ENCODE peak calls at places on chromosomes 4 and X, in five cellular contexts. D, H, K, A and T are unnamed samples.

GRCh38 chrX:13007519-13008188 is 32.7 kb downstream of the TMSB4X start:
- DNase-seq in D (no peak), H (no peak), K (no peak), A (no peak), T (no peak)

GRCh38 chr4:112206431-112206830 is 25.2 kb upstream of the AP1AR start:
- DNase-seq in A (no peak), K (no peak), H (no peak), D (no peak), T (no peak)

GRCh38 chr4:38574559-38575333 is 89.3 kb upstream of the KLF3 start:
- DNase-seq in A (no peak), D (no peak), K (no peak), H (peak), T (no peak)

GRCh38 chrX:11480626-11481025 is 185.1 kb downstream of the ARHGAP6 start:
- DNase-seq in D (no peak), H (no peak), K (no peak), A (no peak), T (no peak)

GRCh38 chr4:168321006-168321405 is 2.5 kb upstream of the DDX60 start:
- DNase-seq in A (no peak), K (no peak), D (no peak), H (no peak), T (no peak)

GRCh38 chr4:26015133-26015651 is 101.2 kb downstream of the SMIM20 start:
- DNase-seq in H (no peak), K (no peak), D (no peak), A (no peak), T (no peak)

GRCh38 chrX:19174401-19175025 is 52.2 kb upstream of the ADGRG2 start:
- DNase-seq in K (no peak), H (no peak), D (peak), A (no peak), T (no peak)

GRCh38 chrX:12309733-12310054 is 171.4 kb downstream of the FRMPD4 start:
- DNase-seq in K (no peak), H (no peak), D (no peak), A (peak), T (no peak)

GRCh38 chrX:153460826-153461225 is 9.6 kb downstream of the HAUS7 start:
- DNase-seq in D (peak), A (peak), H (peak), K (peak), T (no peak)

GRCh38 chr4:128322986-128323385 is 35.4 kb upstream of the PGRMC2 start:
- DNase-seq in A (no peak), H (no peak), D (peak), K (no peak), T (no peak)

GRCh38 chrX:124557976-124558375 is 211.6 kb downstream of the SH2D1A start:
- DNase-seq in A (no peak), H (no peak), K (no peak), D (no peak), T (no peak)

GRCh38 chr4:108473163-108473720 is 147.1 kb upstream of the RPL34 start:
- DNase-seq in A (no peak), K (no peak), H (no peak), D (no peak), T (no peak)

GRCh38 chr4:77905651-77906263 is 43.1 kb downstream of the MRPL1 start:
- DNase-seq in K (no peak), D (no peak), A (no peak), H (no peak), T (no peak)

GRCh38 chrX:36856849-36857248 is 151.3 kb upstream of the FAM47C start:
- DNase-seq in D (no peak), A (peak), K (no peak), H (no peak), T (no peak)

GRCh38 chrX:47098746-47099145 is 20.5 kb downstream of the RGN start:
- DNase-seq in D (no peak), A (no peak), H (no peak), K (no peak), T (no peak)

GRCh38 chrX:152904151-152905080 is 6.5 kb downstream of the ZNF185 start:
- DNase-seq in K (peak), D (peak), H (no peak), A (peak), T (peak)

GRCh38 chr4:99927566-99927965 is 18.9 kb downstream of the DNAJB14 start:
- DNase-seq in D (no peak), H (no peak), K (no peak), A (no peak), T (no peak)

GRCh38 chr4:38154251-38154650 is 194.1 kb downstream of the PTTG2 start:
- DNase-seq in K (no peak), H (no peak), A (no peak), D (no peak), T (no peak)

GRCh38 chrX:105909576-105909975 is 87.2 kb downstream of the NRK start:
- DNase-seq in D (no peak), K (no peak), H (no peak), A (no peak), T (no peak)

GRCh38 chr4:12729384-12729783 is 754.8 kb downstream of the RAB28 start:
- DNase-seq in A (peak), K (no peak), D (no peak), H (no peak), T (no peak)

GRCh38 chr4:53974561-53974960 is 89.8 kb downstream of the CHIC2 start:
- DNase-seq in H (no peak), K (no peak), D (no peak), A (no peak), T (no peak)

GRCh38 chrX:48948589-48948988 is 8.8 kb downstream of the OTUD5 start:
- DNase-seq in D (no peak), K (no peak), H (no peak), A (no peak), T (no peak)

GRCh38 chr4:32931475-32931874 is 2211.3 kb downstream of the PCDH7 start:
- DNase-seq in D (no peak), A (no peak), H (no peak), K (no peak), T (no peak)

GRCh38 chr4:184548651-184549341 is 74.4 kb upstream of the IRF2 start:
- DNase-seq in D (no peak), K (peak), H (no peak), A (peak), T (no peak)
- TF ChIP-seq CTCF in D (no peak), K (no peak), H (no peak), A (no peak), T (no peak)

DNA sequence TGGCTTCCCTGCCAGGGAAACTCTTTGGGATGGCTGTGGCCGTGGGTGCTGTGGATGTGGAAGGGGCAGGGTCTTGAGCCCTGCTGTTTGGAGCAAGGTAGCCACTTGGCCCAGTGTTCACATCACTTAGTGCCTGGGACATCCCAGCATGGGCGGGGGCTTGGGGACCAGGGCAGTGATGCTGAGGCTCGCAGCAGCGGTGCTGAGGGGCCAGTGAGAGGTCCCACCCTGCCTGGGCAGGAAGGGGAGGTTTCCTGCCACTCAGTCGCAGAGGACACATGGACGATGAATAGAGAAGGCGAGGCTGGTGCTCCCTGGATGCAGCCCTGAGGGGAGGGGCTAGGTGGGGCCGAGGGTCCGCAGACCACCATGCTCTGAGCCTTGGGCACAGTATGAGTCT is 25.7 kb downstream of the DOK7 start:
- DNase-seq in K (no peak), H (no peak), A (no peak), D (no peak), T (no peak)
- TF ChIP-seq CTCF in K (no peak), H (no peak), A (no peak), D (no peak), T (no peak)

GRCh38 chr4:175951794-175952193 is 113.8 kb upstream of the WDR17 start:
- DNase-seq in A (no peak), K (no peak), D (no peak), H (no peak), T (no peak)

GRCh38 chr4:175947117-175947722 is 118.4 kb upstream of the WDR17 start:
- DNase-seq in A (peak), H (no peak), D (no peak), K (no peak), T (no peak)

GRCh38 chr4:175946472-175947116 is 119.0 kb upstream of the WDR17 start:
- DNase-seq in A (no peak), D (no peak), H (no peak), K (no peak), T (no peak)
- TF ChIP-seq CTCF in A (no peak), D (no peak), H (no peak), K (no peak), T (no peak)

DNA sequence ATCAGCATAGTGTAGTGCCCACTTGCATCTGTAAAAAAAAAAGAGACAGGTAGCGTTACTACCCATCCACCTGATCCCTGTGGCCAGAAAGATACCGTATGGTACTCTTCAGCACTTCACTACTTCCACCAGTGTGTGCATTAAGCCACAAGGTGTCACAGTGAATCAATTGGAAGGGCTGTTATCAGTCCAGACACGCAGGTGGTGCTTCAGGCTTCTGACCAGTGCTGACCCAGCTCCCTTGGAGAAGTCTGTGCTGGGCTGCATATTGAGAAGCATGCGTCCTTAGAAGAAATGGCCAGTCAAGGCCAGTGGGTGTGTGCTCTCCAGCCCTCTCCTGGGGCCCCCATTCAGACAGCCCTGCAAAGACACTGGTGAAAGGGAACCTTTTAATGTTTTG is 10.6 kb downstream of the LDB2 start:
- DNase-seq in A (no peak), H (no peak), K (no peak), D (no peak), T (no peak)
- TF ChIP-seq CTCF in A (peak), H (no peak), K (no peak), D (no peak), T (no peak)

DNA sequence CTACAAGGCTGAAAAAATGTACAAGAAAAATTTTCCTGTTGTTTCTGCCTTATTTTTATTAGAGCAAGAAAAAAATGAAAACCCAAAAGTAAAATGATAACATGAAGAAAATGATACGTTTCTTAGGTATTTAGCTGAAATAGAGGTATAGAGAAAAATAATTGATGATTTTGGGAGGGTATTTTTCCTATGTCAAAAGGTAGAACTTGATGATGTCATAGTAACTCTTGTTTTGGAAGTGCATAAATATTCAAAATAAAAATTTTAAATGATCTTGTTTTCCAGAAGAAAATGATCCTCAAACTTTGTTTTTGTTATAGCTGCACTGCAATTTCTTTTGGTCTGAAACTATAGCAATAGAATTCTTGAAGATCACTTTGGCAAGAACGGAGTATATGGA is 608.8 kb upstream of the BOD1L1 start:
- DNase-seq in A (no peak), H (no peak), D (no peak), K (no peak), T (no peak)
- TF ChIP-seq CTCF in A (no peak), H (no peak), D (no peak), K (no peak), T (no peak)

GRCh38 chr4:186342582-186342981 is 76.6 kb downstream of the F11 start:
- DNase-seq in K (no peak), A (no peak), H (no peak), D (no peak), T (no peak)
- TF ChIP-seq CTCF in K (no peak), A (no peak), H (no peak), D (no peak), T (no peak)

GRCh38 chr4:8886625-8887406 is 15.2 kb upstream of the HMX1 start:
- DNase-seq in H (no peak), A (no peak), K (no peak), D (no peak), T (no peak)
- TF ChIP-seq CTCF in H (no peak), A (peak), K (peak), D (peak), T (no peak)

GRCh38 chr4:136636155-136636554 is 896.1 kb downstream of the PCDH18 start:
- DNase-seq in K (no peak), A (no peak), H (no peak), D (no peak), T (no peak)

GRCh38 chr4:136634121-136634520 is 898.2 kb downstream of the PCDH18 start:
- DNase-seq in K (no peak), H (no peak), D (no peak), A (no peak), T (peak)

DNA sequence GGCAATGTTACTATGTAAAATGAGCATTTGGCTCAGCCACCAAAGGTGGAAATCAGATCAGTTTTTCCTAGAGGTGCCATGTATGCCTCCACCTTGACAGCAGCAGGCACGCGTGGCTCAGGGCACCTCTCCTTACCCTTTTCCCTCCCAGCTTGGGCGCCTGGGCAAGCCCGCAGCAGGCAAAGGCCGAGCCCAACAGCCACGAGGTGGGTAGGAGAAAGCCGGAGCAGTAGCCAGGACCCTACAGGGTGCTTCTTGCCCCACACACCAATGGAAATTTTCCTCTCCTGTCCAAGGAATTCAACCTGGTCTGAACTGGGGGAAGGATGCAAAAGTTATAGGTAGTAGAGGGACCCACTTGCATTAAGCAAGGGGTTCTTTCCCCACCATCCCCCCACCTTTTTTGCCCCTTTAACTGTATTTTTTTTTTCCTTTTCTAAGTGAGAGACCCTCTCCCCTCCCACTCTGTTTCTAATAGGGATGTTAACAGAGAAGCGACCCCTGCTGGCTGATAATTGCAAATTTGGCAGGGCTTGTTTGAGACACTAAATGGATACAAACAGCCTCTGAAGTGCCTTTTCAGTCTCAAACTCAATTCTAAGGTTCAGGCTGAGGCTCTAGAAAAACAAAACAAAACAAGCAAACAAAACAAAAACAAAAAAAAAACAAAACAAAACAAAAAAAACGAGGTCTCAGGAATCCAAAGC is 895.1 kb downstream of the PCDH18 start:
- DNase-seq in A (peak), H (no peak), K (peak), D (no peak), T (peak)
- TF ChIP-seq CTCF in A (peak), H (no peak), K (peak), D (peak), T (peak)

DNA sequence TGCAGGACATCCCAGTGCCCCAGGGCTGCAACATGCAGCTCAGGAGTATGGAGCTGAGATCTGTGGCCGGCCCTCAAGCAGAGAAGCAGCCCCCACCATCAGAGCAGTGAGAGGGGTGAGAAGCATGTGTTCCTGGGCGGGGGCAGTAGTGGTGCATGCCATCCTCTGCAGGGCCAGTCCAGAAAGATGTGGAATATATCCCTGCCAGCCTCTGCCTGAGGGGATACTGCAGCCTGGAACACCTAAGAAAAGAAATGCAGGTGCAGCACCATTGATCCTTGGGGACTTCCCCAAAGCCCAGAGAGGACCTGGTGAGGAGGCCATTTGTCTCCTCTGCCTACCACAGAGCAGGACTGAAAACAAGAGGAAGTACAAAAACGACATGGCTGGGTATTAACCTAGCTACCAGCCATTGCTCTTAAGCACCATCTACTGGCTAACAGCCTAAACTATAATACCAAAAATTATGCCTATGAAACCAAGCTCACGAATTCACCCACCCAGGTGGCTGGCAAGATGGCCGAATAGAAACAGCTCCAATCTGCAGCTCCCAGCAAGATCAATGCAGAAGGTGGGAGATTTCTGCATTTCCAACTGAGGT is 158.8 kb downstream of the ADGRA3 start:
- DNase-seq in K (no peak), D (no peak), H (no peak), A (peak), T (peak)
- TF ChIP-seq CTCF in K (no peak), D (no peak), H (peak), A (peak), T (peak)

GRCh38 chrX:76420237-76420636 is 7.3 kb upstream of the MAGEE1 start:
- DNase-seq in K (no peak), D (no peak), A (no peak), H (no peak), T (no peak)
- TF ChIP-seq CTCF in K (no peak), D (peak), A (no peak), H (no peak), T (no peak)